ENCODE peak calls at places on chromosome 9, in eight cellular contexts. K is endothelial cell of umbilical vein, R is ovary, H is lower lobe of right lung, W is psoas muscle, I is mucosa of descending colon, A is PC-3, U is stomach. V is an unnamed sample.

GRCh38 chr9:129752915-129753724 is at the start of gene PTGES:
- DNase-seq in U (peak; percentile 69), H (peak; percentile 75), R (peak; percentile 61), A (peak; percentile 75), W (peak; percentile 68), I (peak; percentile 70), K (peak; percentile 47), V (peak; percentile 70)

GRCh38 chr9:134178781-134179551 is 14.6 kb upstream of the RNU6ATAC start:
- DNase-seq in U (no peak), K (peak; percentile 35), R (peak; percentile 81), W (peak; percentile 80), I (no peak), A (no peak), H (peak; percentile 39), V (no peak)

GRCh38 chr9:100492952-100493351 is 20.0 kb downstream of the TMEFF1 start:
- DNase-seq in U (no peak), H (no peak), A (peak; percentile 8), W (no peak), K (no peak), I (no peak), R (no peak), V (no peak)

GRCh38 chr9:98774746-98775145 is 21.6 kb downstream of the ANKS6 start:
- DNase-seq in H (no peak), K (no peak), I (no peak), U (no peak), R (no peak), W (no peak), A (no peak), V (no peak)

GRCh38 chr9:12698293-12698692 is 5.1 kb downstream of the TYRP1 start:
- DNase-seq in U (no peak), W (no peak), R (no peak), H (no peak), A (no peak), K (no peak), I (no peak), V (no peak)

GRCh38 chr9:21889673-21890072 is 87.2 kb downstream of the MTAP start:
- DNase-seq in I (no peak), K (no peak), R (no peak), H (no peak), W (no peak), U (no peak), A (no peak), V (no peak)

GRCh38 chr9:118330191-118330986 is 626.2 kb downstream of the TLR4 start:
- DNase-seq in R (no peak), U (no peak), I (no peak), W (no peak), A (no peak), H (no peak), K (no peak), V (no peak)

GRCh38 chr9:14652729-14653377 is 40.4 kb downstream of the ZDHHC21 start:
- DNase-seq in H (no peak), K (peak; percentile 54), I (peak; percentile 19), A (peak; percentile 37), U (no peak), R (no peak), W (no peak), V (no peak)

GRCh38 chr9:117772960-117773359 is 68.8 kb downstream of the TLR4 start:
- DNase-seq in R (no peak), A (no peak), I (peak; percentile 21), K (peak; percentile 11), H (no peak), U (no peak), W (peak; percentile 10), V (no peak)

GRCh38 chr9:121483473-121484031 is 16.1 kb downstream of the GGTA1 start:
- DNase-seq in K (no peak), H (no peak), W (no peak), U (no peak), A (no peak), R (no peak), I (no peak), V (no peak)

DNA sequence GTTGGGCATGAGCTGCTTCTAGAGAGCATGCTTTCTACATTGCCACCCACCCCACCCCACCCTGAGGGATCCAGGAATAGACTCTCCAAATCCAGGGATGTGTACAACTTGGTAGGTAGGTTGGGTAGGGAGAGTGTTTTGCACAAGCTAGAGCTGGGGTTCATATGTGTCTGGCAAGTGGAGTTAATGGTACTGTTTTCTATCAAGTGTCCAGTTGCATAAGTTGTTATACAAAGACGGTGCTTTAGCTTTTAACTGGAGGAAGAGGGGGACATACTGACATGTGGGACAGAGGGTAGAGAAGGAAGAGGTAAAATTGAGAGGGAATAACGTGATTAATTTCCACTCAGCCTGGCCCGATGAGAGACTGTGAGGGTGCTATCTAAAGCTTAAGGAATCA is 51.0 kb upstream of the TNC start:
- DNase-seq in K (no peak), R (no peak), W (no peak), U (no peak), A (no peak), I (no peak), H (no peak), V (no peak)
- H3K4me3 ChIP-seq in K (no peak overlapping the region), R (no peak overlapping the region), W (no peak overlapping the region), U (no peak overlapping the region), A (no peak overlapping the region), I (no peak overlapping the region), H (no peak overlapping the region), V (no peak overlapping the region)

GRCh38 chr9:89225587-89225986 is 47.0 kb upstream of the SHC3 start:
- DNase-seq in U (no peak), W (no peak), K (no peak), I (no peak), R (no peak), A (no peak), H (no peak), V (no peak)
- TF ChIP-seq CTCF in U (no peak), W (no peak), K (no peak), I (no peak), R (no peak), A (no peak), H (no peak), V (no peak)

GRCh38 chr9:76572205-76572550 is 113.2 kb downstream of the GCNT1 start:
- DNase-seq in R (no peak), U (no peak), H (no peak), I (no peak), W (no peak), K (no peak), A (no peak), V (no peak)
- H3K4me3 ChIP-seq in R (no peak overlapping the region), U (no peak overlapping the region), H (peak overlapping the region; percentile 48), I (no peak overlapping the region), W (peak overlapping the region; percentile 57), K (no peak overlapping the region), A (no peak overlapping the region), V (no peak overlapping the region)

DNA sequence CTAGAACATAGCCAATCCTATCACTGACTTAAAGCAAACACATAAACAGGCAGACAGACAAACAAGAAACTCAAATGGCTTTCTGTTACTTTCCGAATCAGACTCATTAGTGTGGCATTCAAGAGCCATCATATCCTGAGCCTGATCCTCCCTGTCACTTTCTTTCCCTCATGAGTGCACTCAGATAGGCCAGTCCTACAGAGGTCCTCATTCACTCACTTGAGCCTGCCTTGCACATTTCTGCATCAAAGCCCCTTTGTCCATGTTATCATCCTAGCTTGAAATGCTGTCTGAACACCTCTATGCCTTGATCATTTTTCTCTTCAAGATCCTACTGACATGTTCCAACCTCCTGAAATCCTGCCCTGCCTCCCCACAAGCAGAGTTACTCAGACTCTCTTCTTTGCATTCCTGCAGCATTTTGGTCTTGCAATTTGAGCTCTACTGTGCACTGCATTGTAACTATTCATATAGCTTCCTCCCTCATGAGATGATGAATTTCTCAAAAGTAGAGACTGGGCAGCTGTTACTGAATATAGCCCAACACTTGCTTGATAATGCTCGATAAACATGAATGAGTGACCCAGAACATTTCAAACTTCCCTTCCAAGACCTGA is 126.9 kb downstream of the PALM2AKAP2 start:
- DNase-seq in I (no peak), K (peak; percentile 76), U (no peak), R (no peak), A (peak; percentile 7), H (no peak), W (no peak), V (no peak)
- TF ChIP-seq CTCF in I (no peak), K (no peak), U (no peak), R (no peak), A (no peak), H (no peak), W (no peak), V (no peak)